ENCODE peak calls at places on chromosomes 5 and 9, in five cellular contexts. E is AG08396, A is amniotic stem cell, S is B cell, D is NCI-H460. H is an unnamed sample.

GRCh38 chr9:4318741-4319140 is 18.9 kb upstream of the GLIS3 start:
- DNase-seq in S (no peak), A (no peak), E (no peak), D (no peak), H (no peak)

GRCh38 chr5:132901036-132901435 is 27.6 kb downstream of the LEAP2 start:
- DNase-seq in D (no peak), S (no peak), A (no peak), E (no peak), H (no peak)

GRCh38 chr9:136342191-136343120 is 15.1 kb downstream of the GPSM1 start:
- DNase-seq in E (peak; percentile 92), D (peak; percentile 26), S (peak; percentile 66), A (no peak), H (peak; percentile 79)

GRCh38 chr5:176670449-176670848 is 23.2 kb downstream of the TSPAN17 start:
- DNase-seq in A (no peak), E (no peak), S (no peak), D (no peak), H (no peak)

GRCh38 chr5:75245023-75245422 is 8.3 kb upstream of the ANKRD31 start:
- DNase-seq in E (no peak), A (no peak), S (no peak), D (no peak), H (no peak)

GRCh38 chr5:25393957-25394356 is 749.2 kb upstream of the CDH10 start:
- DNase-seq in E (no peak), S (no peak), A (no peak), D (no peak), H (no peak)

GRCh38 chr9:27924502-27924901 is 351.2 kb upstream of the C9orf72 start:
- DNase-seq in A (no peak), S (no peak), E (no peak), D (no peak), H (no peak)

GRCh38 chr9:116156621-116157314 is 3.2 kb downstream of the PAPPA start:
- DNase-seq in A (peak; percentile 26), E (peak; percentile 67), D (peak; percentile 86), S (no peak), H (no peak)